ENCODE peak calls at places on chromosomes 4 and X, in six cellular contexts. G, D, X, Y, V and R are unnamed samples.

GRCh38 chr4:13427599-13428325 is 56.4 kb downstream of the RAB28 start:
- DNase-seq in Y (no peak), G (no peak), X (no peak), V (no peak), D (no peak), R (no peak)

GRCh38 chr4:83561381-83561780 is 25.5 kb downstream of the GPAT3 start:
- DNase-seq in Y (peak), D (no peak), X (no peak), V (no peak), G (no peak), R (peak)

GRCh38 chr4:15470149-15470520 is 453 bp downstream of the CC2D2A start:
- DNase-seq in X (no peak), V (no peak), D (no peak), G (no peak), Y (no peak), R (no peak)

GRCh38 chrX:39464253-39464652 is 633.5 kb downstream of the BCOR start:
- DNase-seq in D (peak), V (no peak), X (no peak), Y (no peak), G (no peak), R (no peak)

GRCh38 chr4:101018836-101019235 is 328.5 kb downstream of the PPP3CA start:
- DNase-seq in G (no peak), D (no peak), V (no peak), X (no peak), Y (no peak), R (no peak)

GRCh38 chr4:146245246-146245645 is 30.9 kb downstream of the REELD1 start:
- DNase-seq in G (no peak), Y (no peak), V (no peak), D (no peak), X (no peak), R (no peak)

GRCh38 chrX:38220936-38221386 is 290 bp upstream of the SRPX start:
- DNase-seq in G (no peak), X (no peak), Y (no peak), V (no peak), D (no peak), R (no peak)

GRCh38 chrX:23276475-23276874 is 58.2 kb upstream of the PTCHD1 start:
- DNase-seq in G (no peak), V (no peak), Y (no peak), D (no peak), X (no peak), R (no peak)

GRCh38 chr4:153785830-153786721 is 2.8 kb downstream of the SFRP2 start:
- DNase-seq in G (no peak), X (no peak), D (peak), V (no peak), Y (no peak), R (peak)

GRCh38 chrX:19865567-19866363 is 21.6 kb downstream of the SH3KBP1 start:
- DNase-seq in V (no peak), D (no peak), G (no peak), Y (no peak), X (no peak), R (peak)

GRCh38 chr4:147560632-147561031 is 56.6 kb upstream of the TMEM184C start:
- DNase-seq in X (no peak), G (no peak), D (no peak), V (no peak), Y (no peak), R (no peak)

GRCh38 chr4:77706717-77707116 is 101.1 kb downstream of the CXCL13 start:
- DNase-seq in V (no peak), G (no peak), X (no peak), Y (no peak), D (no peak), R (no peak)

GRCh38 chr4:107148922-107149321 is 112.8 kb upstream of the DKK2 start:
- DNase-seq in G (no peak), V (no peak), Y (no peak), D (no peak), X (no peak), R (no peak)

GRCh38 chr4:83828601-83829000 is 292.7 kb downstream of the GPAT3 start:
- DNase-seq in D (no peak), Y (no peak), G (no peak), X (no peak), V (no peak), R (no peak)

GRCh38 chr4:120769227-120769626 is 153.3 kb downstream of the PRDM5 start:
- DNase-seq in D (no peak), X (no peak), V (no peak), Y (peak), G (peak), R (no peak)

GRCh38 chr4:40194602-40195161 is 2.1 kb upstream of the RHOH start:
- DNase-seq in X (no peak), V (no peak), Y (peak), D (no peak), G (no peak), R (no peak)

GRCh38 chr4:7855731-7856130 is 83.9 kb downstream of the AFAP1 start:
- DNase-seq in X (no peak), V (no peak), D (no peak), Y (no peak), G (no peak), R (no peak)

GRCh38 chr4:10460313-10461047 is 3.3 kb upstream of the ZNF518B start:
- DNase-seq in X (no peak), V (peak), G (no peak), Y (no peak), D (no peak), R (no peak)

GRCh38 chr4:47270226-47270888 is 193.1 kb downstream of the COMMD8 start:
- DNase-seq in Y (no peak), V (no peak), X (no peak), G (no peak), D (no peak), R (peak)

GRCh38 chrX:121160987-121161386 is 113.6 kb downstream of the GLUD2 start:
- DNase-seq in X (no peak), Y (no peak), D (no peak), G (no peak), V (no peak), R (no peak)

GRCh38 chrX:110852180-110852579 is 56.6 kb upstream of the CHRDL1 start:
- DNase-seq in Y (peak), X (no peak), D (peak), G (no peak), V (no peak), R (no peak)

GRCh38 chr4:155703486-155704227 is 37.0 kb downstream of the GUCY1A1 start:
- DNase-seq in D (no peak), X (no peak), G (no peak), V (no peak), Y (no peak), R (no peak)

GRCh38 chrX:29215251-29215650 is 628.0 kb downstream of the IL1RAPL1 start:
- DNase-seq in D (no peak), V (no peak), Y (no peak), G (no peak), X (no peak), R (no peak)

GRCh38 chr4:47551682-47552081 is 66.6 kb downstream of the ATP10D start:
- DNase-seq in Y (peak), G (no peak), V (no peak), X (no peak), D (no peak), R (no peak)

GRCh38 chrX:148424570-148424969 is 75.8 kb upstream of the AFF2 start:
- DNase-seq in X (no peak), Y (no peak), V (no peak), G (no peak), D (no peak), R (no peak)

GRCh38 chr4:77193511-77194236 is 36.7 kb downstream of the CCNG2 start:
- DNase-seq in X (peak), G (no peak), V (peak), D (no peak), Y (no peak), R (peak)

GRCh38 chrX:121000589-121000988 is 15.0 kb upstream of the CT47A1 start:
- DNase-seq in G (no peak), V (no peak), D (no peak), Y (no peak), X (no peak), R (no peak)

GRCh38 chr4:174036563-174036962 is 246.9 kb downstream of the FBXO8 start:
- DNase-seq in Y (no peak), V (no peak), G (no peak), X (no peak), D (peak), R (no peak)

GRCh38 chrX:107669276-107669675 is 41.0 kb downstream of the PRPS1 start:
- DNase-seq in G (no peak), D (no peak), V (no peak), X (no peak), Y (no peak), R (no peak)

GRCh38 chr4:7867701-7868429 is 71.8 kb downstream of the AFAP1 start:
- DNase-seq in X (no peak), D (no peak), Y (peak), V (no peak), G (no peak), R (no peak)

GRCh38 chr4:165461176-165461835 is 82.5 kb downstream of the CPE start:
- DNase-seq in Y (peak), V (no peak), G (peak), D (no peak), X (no peak), R (no peak)